ENCODE peak calls at places on chromosomes 11 and 22, in four cellular contexts. C is H1, X is cardiac muscle cell, W is left ventricle myocardium inferior. G is an unnamed sample.

GRCh38 chr11:92415246-92415645 is 190.6 kb downstream of the FAT3 start:
- DNase-seq in C (no peak), X (no peak), W (no peak), G (no peak)

GRCh38 chr22:27153386-27153785 is 496.0 kb downstream of the MIAT start:
- DNase-seq in C (no peak), X (no peak), W (no peak), G (no peak)

GRCh38 chr11:58577441-58578135 is 1.3 kb upstream of the ZFP91 start:
- DNase-seq in C (peak; percentile 74), X (peak; percentile 58), W (peak; percentile 35), G (peak; percentile 74)

GRCh38 chr11:27385245-27385644 is 22.2 kb upstream of the CCDC34 start:
- DNase-seq in C (no peak), X (no peak), W (no peak), G (peak; percentile 50)

GRCh38 chr11:7575841-7576451 is 62.1 kb downstream of the PPFIBP2 start:
- DNase-seq in C (no peak), X (no peak), W (no peak), G (no peak)

GRCh38 chr11:96827164-96827563 is 437.4 kb downstream of the JRKL start:
- DNase-seq in C (no peak), X (peak; percentile 61), W (no peak), G (no peak)

GRCh38 chr11:18727499-18728236 is 1.7 kb upstream of the IGSF22 start:
- DNase-seq in C (peak; percentile 85), X (peak; percentile 65), W (no peak), G (no peak)

GRCh38 chr11:76667856-76668255 is 2.7 kb downstream of the LRRC32 start:
- DNase-seq in C (no peak), X (no peak), W (no peak), G (no peak)

GRCh38 chr11:69559181-69559580 is 77.7 kb downstream of the LINC01488 start:
- DNase-seq in C (no peak), X (no peak), W (no peak), G (no peak)

GRCh38 chr11:119362741-119363080 is 16.2 kb upstream of the MFRP start:
- DNase-seq in C (no peak), X (no peak), W (no peak), G (no peak)

GRCh38 chr11:95282337-95282751 is 51.3 kb upstream of the SESN3 start:
- DNase-seq in C (no peak), X (no peak), W (no peak), G (no peak)

GRCh38 chr11:65850217-65851082 is 7.5 kb downstream of the CFL1 start:
- DNase-seq in C (no peak), X (no peak), W (no peak), G (no peak)

GRCh38 chr11:69817265-69818236 is 1.7 kb downstream of the FGF3 start:
- DNase-seq in C (peak; percentile 74), X (peak; percentile 67), W (no peak), G (no peak)

GRCh38 chr11:72782081-72782920 is 11.5 kb downstream of the STARD10 start:
- DNase-seq in C (peak; percentile 72), X (peak; percentile 20), W (no peak), G (no peak)

GRCh38 chr11:107496011-107496410 is 38.4 kb upstream of the CWF19L2 start:
- DNase-seq in C (no peak), X (no peak), W (no peak), G (peak; percentile 17)

GRCh38 chr11:30049214-30049613 is 32.4 kb upstream of the KCNA4 start:
- DNase-seq in C (no peak), X (peak; percentile 11), W (no peak), G (no peak)
- TF ChIP-seq CTCF in C (no peak), X (peak; percentile 25), W (peak; percentile 48), G (no peak)

GRCh38 chr22:19066531-19067271 is 55.5 kb downstream of the DGCR2 start:
- DNase-seq in C (no peak), X (no peak), W (no peak), G (peak; percentile 14)
- H3K36me3 ChIP-seq in C (peaks cover 4% of the 10 kb centered on the region), X (peaks cover 37% of the 10 kb centered on the region), W (peaks cover 92% of the 10 kb centered on the region), G (peaks cover 22% of the 10 kb centered on the region)

GRCh38 chr11:109864161-109864661 is 229.0 kb upstream of the ZC3H12C start:
- DNase-seq in C (no peak), X (peak; percentile 15), W (no peak), G (no peak)

GRCh38 chr11:109862808-109863207 is 230.4 kb upstream of the ZC3H12C start:
- DNase-seq in C (no peak), X (no peak), W (no peak), G (no peak)

GRCh38 chr11:109864834-109865557 is 228.2 kb upstream of the ZC3H12C start:
- DNase-seq in C (no peak), X (peak; percentile 52), W (no peak), G (no peak)

GRCh38 chr11:109867784-109868183 is 225.4 kb upstream of the ZC3H12C start:
- DNase-seq in C (no peak), X (no peak), W (no peak), G (no peak)

GRCh38 chr11:109865558-109866186 is 227.5 kb upstream of the ZC3H12C start:
- DNase-seq in C (no peak), X (no peak), W (peak; percentile 14), G (no peak)
- TF ChIP-seq CTCF in C (peak; percentile 33), X (no peak), W (peak; percentile 54), G (no peak)

DNA sequence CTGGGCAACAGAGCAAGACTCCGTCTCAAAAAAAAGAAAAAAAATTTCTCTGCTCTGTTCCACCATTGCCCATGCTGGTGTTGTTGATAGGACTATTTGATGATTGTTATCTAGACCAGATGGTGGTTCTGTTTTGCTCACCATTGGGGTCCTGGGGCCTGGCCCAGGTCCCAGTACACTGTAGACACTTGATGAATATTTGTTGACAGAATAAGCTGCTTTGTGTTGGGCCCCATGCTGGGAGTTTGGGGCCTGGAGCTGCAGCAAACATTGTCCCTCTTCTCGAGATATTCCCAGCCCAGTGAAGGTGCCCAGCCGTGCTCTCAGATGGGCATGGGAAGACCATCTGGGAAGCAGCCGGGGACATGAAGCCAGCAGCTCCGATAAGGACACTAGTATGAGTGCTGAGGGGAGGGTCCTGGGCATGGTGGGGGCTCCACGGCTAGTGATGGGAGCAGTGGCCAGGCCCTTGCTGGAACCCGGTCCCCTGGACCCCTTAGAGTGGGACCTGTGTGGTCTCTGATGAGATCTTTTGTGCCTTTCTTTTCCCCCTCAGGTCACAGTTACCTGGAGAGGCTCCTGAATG is 13.6 kb downstream of the INCENP start:
- DNase-seq in C (no peak), X (no peak), W (no peak), G (no peak)
- H3K36me3 ChIP-seq in C (peaks cover 21% of the 10 kb centered on the region), X (peaks cover 9% of the 10 kb centered on the region), W (peaks cover 36% of the 10 kb centered on the region), G (peaks cover 22% of the 10 kb centered on the region)

GRCh38 chr11:45748801-45749200 is 56.1 kb upstream of the SLC35C1 start:
- DNase-seq in C (no peak), X (no peak), W (no peak), G (no peak)
- TF ChIP-seq CTCF in C (no peak), X (no peak), W (no peak), G (no peak)

G was measured in BJ.